ENCODE peak calls at places on chromosome 18, in eight cellular contexts. One of them, this sample, is unnamed.

GRCh38 chr18:24567199-24567598 is 106.8 kb downstream of the HRH4 start:
- DNase-seq in stomach: no peak
- DNase-seq in body of pancreas: no peak
- DNase-seq in sigmoid colon: no peak
- DNase-seq in adrenal gland: no peak
- DNase-seq in esophagus muscularis mucosa: peak
- DNase-seq in GM12878: no peak
- DNase-seq in A549: no peak
- DNase-seq in this sample: no peak

GRCh38 chr18:10420561-10421352 is 33.7 kb upstream of the APCDD1 start:
- DNase-seq in stomach: no peak
- DNase-seq in body of pancreas: no peak
- DNase-seq in sigmoid colon: no peak
- DNase-seq in adrenal gland: no peak
- DNase-seq in esophagus muscularis mucosa: no peak
- DNase-seq in GM12878: no peak
- DNase-seq in A549: no peak
- DNase-seq in this sample: no peak

GRCh38 chr18:22211660-22212059 is 42.3 kb downstream of the GATA6 start:
- DNase-seq in stomach: no peak
- DNase-seq in body of pancreas: peak
- DNase-seq in sigmoid colon: no peak
- DNase-seq in adrenal gland: peak
- DNase-seq in esophagus muscularis mucosa: no peak
- DNase-seq in GM12878: no peak
- DNase-seq in A549: no peak
- DNase-seq in this sample: no peak

GRCh38 chr18:74795766-74796165 is 198.1 kb downstream of the ZNF407 start:
- DNase-seq in stomach: no peak
- DNase-seq in body of pancreas: no peak
- DNase-seq in sigmoid colon: no peak
- DNase-seq in adrenal gland: no peak
- DNase-seq in esophagus muscularis mucosa: no peak
- DNase-seq in GM12878: no peak
- DNase-seq in A549: no peak
- DNase-seq in this sample: no peak

GRCh38 chr18:10444314-10445006 is 10.0 kb upstream of the APCDD1 start:
- DNase-seq in stomach: peak
- DNase-seq in body of pancreas: no peak
- DNase-seq in sigmoid colon: no peak
- DNase-seq in adrenal gland: no peak
- DNase-seq in esophagus muscularis mucosa: no peak
- DNase-seq in GM12878: no peak
- DNase-seq in A549: no peak
- DNase-seq in this sample: no peak

GRCh38 chr18:44715245-44715644 is 34.6 kb downstream of the SETBP1 start:
- DNase-seq in stomach: no peak
- DNase-seq in body of pancreas: no peak
- DNase-seq in sigmoid colon: peak
- DNase-seq in adrenal gland: no peak
- DNase-seq in esophagus muscularis mucosa: no peak
- DNase-seq in GM12878: no peak
- DNase-seq in A549: no peak
- DNase-seq in this sample: no peak

GRCh38 chr18:21575656-21576055 is 24.8 kb downstream of the ESCO1 start:
- DNase-seq in stomach: no peak
- DNase-seq in body of pancreas: no peak
- DNase-seq in sigmoid colon: no peak
- DNase-seq in adrenal gland: no peak
- DNase-seq in esophagus muscularis mucosa: no peak
- DNase-seq in GM12878: no peak
- DNase-seq in A549: no peak
- DNase-seq in this sample: no peak

GRCh38 chr18:75041586-75041985 is 167.4 kb downstream of the PTGR3 start:
- DNase-seq in stomach: no peak
- DNase-seq in body of pancreas: no peak
- DNase-seq in sigmoid colon: no peak
- DNase-seq in adrenal gland: no peak
- DNase-seq in esophagus muscularis mucosa: peak
- DNase-seq in GM12878: no peak
- DNase-seq in A549: peak
- DNase-seq in this sample: peak

GRCh38 chr18:37532917-37533316 is 32.7 kb downstream of the CELF4 start:
- DNase-seq in stomach: no peak
- DNase-seq in body of pancreas: no peak
- DNase-seq in sigmoid colon: no peak
- DNase-seq in adrenal gland: peak
- DNase-seq in esophagus muscularis mucosa: no peak
- DNase-seq in GM12878: no peak
- DNase-seq in A549: no peak
- DNase-seq in this sample: no peak

GRCh38 chr18:13043066-13043465 is 51.9 kb downstream of the CEP192 start:
- DNase-seq in stomach: no peak
- DNase-seq in body of pancreas: no peak
- DNase-seq in sigmoid colon: no peak
- DNase-seq in adrenal gland: no peak
- DNase-seq in esophagus muscularis mucosa: no peak
- DNase-seq in GM12878: no peak
- DNase-seq in A549: no peak
- DNase-seq in this sample: no peak

GRCh38 chr18:78138993-78139496 is 840.6 kb upstream of the SALL3 start:
- DNase-seq in stomach: no peak
- DNase-seq in body of pancreas: no peak
- DNase-seq in sigmoid colon: no peak
- DNase-seq in adrenal gland: no peak
- DNase-seq in esophagus muscularis mucosa: no peak
- DNase-seq in GM12878: no peak
- DNase-seq in A549: no peak
- DNase-seq in this sample: no peak

GRCh38 chr18:10401489-10401888 is 52.9 kb upstream of the APCDD1 start:
- DNase-seq in stomach: no peak
- DNase-seq in body of pancreas: no peak
- DNase-seq in sigmoid colon: no peak
- DNase-seq in adrenal gland: peak
- DNase-seq in esophagus muscularis mucosa: peak
- DNase-seq in GM12878: no peak
- DNase-seq in A549: no peak
- DNase-seq in this sample: no peak

GRCh38 chr18:78154444-78154843 is 825.2 kb upstream of the SALL3 start:
- DNase-seq in stomach: no peak
- DNase-seq in body of pancreas: no peak
- DNase-seq in sigmoid colon: no peak
- DNase-seq in adrenal gland: no peak
- DNase-seq in esophagus muscularis mucosa: no peak
- DNase-seq in GM12878: no peak
- DNase-seq in A549: no peak
- DNase-seq in this sample: no peak

GRCh38 chr18:25136416-25137132 is 215.4 kb downstream of the ZNF521 start:
- DNase-seq in stomach: no peak
- DNase-seq in body of pancreas: no peak
- DNase-seq in sigmoid colon: no peak
- DNase-seq in adrenal gland: peak
- DNase-seq in esophagus muscularis mucosa: no peak
- DNase-seq in GM12878: no peak
- DNase-seq in A549: no peak
- DNase-seq in this sample: no peak

GRCh38 chr18:46184296-46185080 is 80.3 kb downstream of the HAUS1 start:
- DNase-seq in stomach: peak
- DNase-seq in body of pancreas: no peak
- DNase-seq in sigmoid colon: no peak
- DNase-seq in adrenal gland: no peak
- DNase-seq in esophagus muscularis mucosa: no peak
- DNase-seq in GM12878: no peak
- DNase-seq in A549: no peak
- DNase-seq in this sample: no peak

GRCh38 chr18:36942264-36942663 is 113.3 kb downstream of the KIAA1328 start:
- DNase-seq in stomach: no peak
- DNase-seq in body of pancreas: no peak
- DNase-seq in sigmoid colon: no peak
- DNase-seq in adrenal gland: no peak
- DNase-seq in esophagus muscularis mucosa: no peak
- DNase-seq in GM12878: no peak
- DNase-seq in A549: peak
- DNase-seq in this sample: peak

GRCh38 chr18:40868110-40868858 is 1086.8 kb upstream of the PIK3C3 start:
- DNase-seq in stomach: no peak
- DNase-seq in body of pancreas: no peak
- DNase-seq in sigmoid colon: no peak
- DNase-seq in adrenal gland: no peak
- DNase-seq in esophagus muscularis mucosa: no peak
- DNase-seq in GM12878: no peak
- DNase-seq in A549: peak
- DNase-seq in this sample: peak

GRCh38 chr18:50775726-50776125 is 44.1 kb downstream of the MRO start:
- DNase-seq in stomach: no peak
- DNase-seq in body of pancreas: no peak
- DNase-seq in sigmoid colon: no peak
- DNase-seq in adrenal gland: no peak
- DNase-seq in esophagus muscularis mucosa: no peak
- DNase-seq in GM12878: no peak
- DNase-seq in A549: no peak
- DNase-seq in this sample: no peak

DNA sequence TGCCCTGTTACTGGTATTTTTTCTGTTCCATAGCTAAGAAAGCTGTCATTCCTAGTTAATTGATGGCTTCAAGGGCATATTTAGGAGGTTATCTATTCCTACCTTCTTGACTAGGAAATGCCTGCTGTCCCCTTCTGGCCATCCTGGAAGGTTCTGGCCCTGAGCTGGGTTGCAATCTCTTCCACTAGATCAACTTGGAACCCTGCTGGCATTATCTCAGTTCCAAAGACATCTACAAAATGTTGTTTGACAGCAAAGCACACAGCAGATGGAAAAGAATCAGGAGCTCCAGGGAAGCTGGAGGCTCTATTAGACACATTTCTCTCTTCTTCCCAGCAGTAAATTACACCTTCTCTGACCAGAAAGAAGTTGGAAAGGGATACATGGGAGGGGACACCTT is 192.1 kb downstream of the ARHGAP28 start:
- DNase-seq in stomach: no peak
- DNase-seq in body of pancreas: no peak
- DNase-seq in sigmoid colon: no peak
- DNase-seq in adrenal gland: no peak
- DNase-seq in esophagus muscularis mucosa: no peak
- DNase-seq in GM12878: no peak
- DNase-seq in A549: no peak
- DNase-seq in this sample: no peak
- TF ChIP-seq POLR2A in stomach: no peak
- TF ChIP-seq POLR2A in body of pancreas: no peak
- TF ChIP-seq POLR2A in sigmoid colon: no peak
- TF ChIP-seq POLR2A in adrenal gland: no peak
- TF ChIP-seq POLR2A in esophagus muscularis mucosa: no peak
- TF ChIP-seq POLR2A in GM12878: no peak
- TF ChIP-seq POLR2A in A549: no peak
- TF ChIP-seq POLR2A in this sample: no peak

DNA sequence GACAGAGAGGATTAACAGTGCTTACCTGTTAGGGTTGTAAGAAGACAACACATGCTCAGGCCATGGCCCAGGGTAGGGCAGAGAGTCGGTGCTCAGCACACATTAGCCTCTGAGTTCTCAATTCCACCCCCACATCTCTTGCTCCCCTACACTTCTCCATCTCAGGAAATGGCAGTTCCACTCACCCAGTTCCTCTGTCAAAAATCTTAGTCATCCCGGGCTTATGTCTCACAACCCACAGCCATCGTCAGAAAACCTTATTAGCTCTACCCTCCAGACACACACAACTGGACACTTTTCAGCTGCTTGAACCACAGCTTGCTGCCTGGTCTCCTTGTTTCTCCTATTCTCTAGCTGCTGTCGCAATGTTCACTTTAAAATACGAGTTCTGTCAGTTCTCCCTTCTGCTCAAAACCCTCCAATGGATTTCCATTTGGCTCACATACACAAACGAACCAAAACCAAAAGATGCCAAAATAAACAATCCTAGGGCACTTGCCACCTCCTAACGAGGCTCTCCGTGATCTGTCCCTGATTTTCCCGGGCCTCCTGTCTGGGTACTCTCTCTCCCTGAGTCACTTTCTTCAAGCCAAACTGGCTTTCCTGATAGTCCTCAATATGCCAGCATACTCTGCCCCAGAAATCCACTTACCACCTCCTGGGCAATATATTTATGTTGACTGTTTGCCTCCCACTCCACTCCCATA is 89.7 kb downstream of the KCTD1 start:
- DNase-seq in stomach: no peak
- DNase-seq in body of pancreas: no peak
- DNase-seq in sigmoid colon: no peak
- DNase-seq in adrenal gland: no peak
- DNase-seq in esophagus muscularis mucosa: peak
- DNase-seq in GM12878: peak
- DNase-seq in A549: no peak
- DNase-seq in this sample: no peak
- TF ChIP-seq POLR2A in stomach: no peak
- TF ChIP-seq POLR2A in body of pancreas: no peak
- TF ChIP-seq POLR2A in sigmoid colon: no peak
- TF ChIP-seq POLR2A in adrenal gland: no peak
- TF ChIP-seq POLR2A in esophagus muscularis mucosa: no peak
- TF ChIP-seq POLR2A in GM12878: peak
- TF ChIP-seq POLR2A in A549: no peak
- TF ChIP-seq POLR2A in this sample: no peak

DNA sequence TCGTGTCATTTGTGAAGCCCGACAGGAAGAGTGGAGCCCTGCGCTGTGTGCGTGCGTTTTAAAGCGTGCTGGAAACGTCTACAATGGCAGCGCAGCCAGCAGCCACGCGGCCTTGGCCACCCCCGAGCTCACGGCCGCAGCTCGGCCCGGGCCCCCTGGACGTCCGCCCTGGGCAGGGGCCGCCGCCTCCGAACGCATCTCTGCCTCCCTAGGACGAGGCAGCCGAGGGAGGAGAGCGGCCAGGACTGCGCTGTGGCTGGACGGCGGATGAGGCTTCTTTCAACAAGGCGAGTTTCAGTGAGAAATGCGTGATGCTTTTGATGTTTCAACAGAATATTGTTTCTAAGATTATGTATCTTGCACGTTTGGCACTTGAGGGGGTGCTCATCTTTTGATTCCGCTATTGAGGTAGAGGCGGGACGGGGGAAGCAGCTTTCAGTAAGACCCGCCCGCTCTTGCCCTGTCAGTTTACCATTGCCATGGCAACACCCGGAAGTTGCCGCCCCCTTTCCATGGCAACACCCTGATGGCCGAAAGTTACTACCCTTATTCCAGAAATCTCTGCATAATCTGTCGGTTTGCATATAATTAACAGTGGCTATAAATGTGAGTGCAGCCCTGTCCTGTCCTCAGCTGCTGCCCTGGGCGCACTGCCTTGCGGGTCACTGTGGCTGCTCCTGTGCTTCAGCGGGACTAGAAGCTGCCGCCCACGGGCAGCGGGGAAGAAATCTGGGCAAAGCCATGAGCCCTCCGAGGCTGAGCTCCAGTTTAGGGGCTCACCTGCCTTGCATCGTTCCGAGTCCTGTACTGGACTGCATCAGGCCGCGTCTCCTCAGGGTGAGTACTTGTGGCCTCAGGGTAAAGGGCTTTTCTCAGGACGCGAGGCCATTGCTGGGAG is 38.6 kb downstream of the ADNP2 start:
- DNase-seq in stomach: peak
- DNase-seq in body of pancreas: peak
- DNase-seq in sigmoid colon: peak
- DNase-seq in adrenal gland: peak
- DNase-seq in esophagus muscularis mucosa: peak
- DNase-seq in GM12878: peak
- DNase-seq in A549: peak
- DNase-seq in this sample: no peak
- TF ChIP-seq POLR2A in stomach: no peak
- TF ChIP-seq POLR2A in body of pancreas: peak
- TF ChIP-seq POLR2A in sigmoid colon: no peak
- TF ChIP-seq POLR2A in adrenal gland: peak
- TF ChIP-seq POLR2A in esophagus muscularis mucosa: no peak
- TF ChIP-seq POLR2A in GM12878: peak
- TF ChIP-seq POLR2A in A549: peak
- TF ChIP-seq POLR2A in this sample: peak

GRCh38 chr18:3593381-3593903 is 143.5 kb downstream of the TGIF1 start:
- DNase-seq in stomach: no peak
- DNase-seq in body of pancreas: no peak
- DNase-seq in sigmoid colon: no peak
- DNase-seq in adrenal gland: no peak
- DNase-seq in esophagus muscularis mucosa: no peak
- DNase-seq in GM12878: no peak
- DNase-seq in A549: no peak
- DNase-seq in this sample: peak
- TF ChIP-seq POLR2A in stomach: no peak
- TF ChIP-seq POLR2A in body of pancreas: no peak
- TF ChIP-seq POLR2A in sigmoid colon: no peak
- TF ChIP-seq POLR2A in adrenal gland: no peak
- TF ChIP-seq POLR2A in esophagus muscularis mucosa: no peak
- TF ChIP-seq POLR2A in GM12878: no peak
- TF ChIP-seq POLR2A in A549: no peak
- TF ChIP-seq POLR2A in this sample: no peak